ENCODE peak calls at places on chromosomes 16 and 17, in nine cellular contexts. One of them, this sample, is unnamed.
A peak's percentile ranks its signal among the peaks of the same experiment; 100 is the strongest.

GRCh38 chr16:68332411-68333121 is 21.7 kb downstream of the PRMT7 start:
- DNase-seq in NCI-H1105 treated with DMSO at 0.1 percent for 48 hours: no peak
- DNase-seq in NCI-H69: no peak
- DNase-seq in psoas muscle: peak; percentile 19
- DNase-seq in left colon: peak; percentile 28
- DNase-seq in A172: no peak
- DNase-seq in C1 segment of cervical spinal cord: no peak
- DNase-seq in EH: peak; percentile 4
- DNase-seq in ACHN: no peak
- DNase-seq in this sample: no peak

GRCh38 chr17:16962804-16963203 is 9.1 kb downstream of the TNFRSF13B start:
- DNase-seq in A172: peak; percentile 72
- DNase-seq in NCI-H1105 treated with DMSO at 0.1 percent for 48 hours: no peak
- DNase-seq in EH: peak; percentile 41
- DNase-seq in NCI-H69: no peak
- DNase-seq in C1 segment of cervical spinal cord: no peak
- DNase-seq in left colon: no peak
- DNase-seq in psoas muscle: no peak
- DNase-seq in ACHN: peak; percentile 82
- DNase-seq in this sample: peak; percentile 64

GRCh38 chr17:38558751-38559024 is 47.1 kb downstream of the SRCIN1 start:
- DNase-seq in NCI-H1105 treated with DMSO at 0.1 percent for 48 hours: peak; percentile 44
- DNase-seq in C1 segment of cervical spinal cord: no peak
- DNase-seq in ACHN: peak; percentile 47
- DNase-seq in left colon: no peak
- DNase-seq in psoas muscle: no peak
- DNase-seq in A172: no peak
- DNase-seq in NCI-H69: no peak
- DNase-seq in EH: no peak
- DNase-seq in this sample: no peak

GRCh38 chr16:20612551-20613470 is 36.6 kb upstream of the ACSM2B start:
- DNase-seq in NCI-H69: no peak
- DNase-seq in left colon: peak; percentile 30
- DNase-seq in psoas muscle: peak; percentile 21
- DNase-seq in A172: no peak
- DNase-seq in EH: no peak
- DNase-seq in NCI-H1105 treated with DMSO at 0.1 percent for 48 hours: peak; percentile 22
- DNase-seq in C1 segment of cervical spinal cord: peak; percentile 11
- DNase-seq in ACHN: no peak
- DNase-seq in this sample: no peak

GRCh38 chr16:66705790-66706505 is 9.4 kb upstream of the CMTM4 start:
- DNase-seq in EH: peak; percentile 92
- DNase-seq in left colon: peak; percentile 74
- DNase-seq in NCI-H69: no peak
- DNase-seq in NCI-H1105 treated with DMSO at 0.1 percent for 48 hours: no peak
- DNase-seq in C1 segment of cervical spinal cord: no peak
- DNase-seq in psoas muscle: peak; percentile 53
- DNase-seq in ACHN: no peak
- DNase-seq in A172: peak; percentile 76
- DNase-seq in this sample: peak; percentile 90

GRCh38 chr17:29248845-29249244 is 2.2 kb downstream of the CRYBA1 start:
- DNase-seq in psoas muscle: no peak
- DNase-seq in left colon: no peak
- DNase-seq in A172: no peak
- DNase-seq in NCI-H1105 treated with DMSO at 0.1 percent for 48 hours: no peak
- DNase-seq in ACHN: no peak
- DNase-seq in EH: no peak
- DNase-seq in C1 segment of cervical spinal cord: no peak
- DNase-seq in NCI-H69: no peak
- DNase-seq in this sample: no peak

GRCh38 chr16:63461248-63461841 is 1425.1 kb upstream of the CDH8 start:
- DNase-seq in NCI-H69: peak; percentile 73
- DNase-seq in NCI-H1105 treated with DMSO at 0.1 percent for 48 hours: peak; percentile 49
- DNase-seq in A172: peak; percentile 48
- DNase-seq in left colon: peak; percentile 5
- DNase-seq in EH: peak; percentile 38
- DNase-seq in psoas muscle: no peak
- DNase-seq in ACHN: peak; percentile 71
- DNase-seq in C1 segment of cervical spinal cord: no peak
- DNase-seq in this sample: peak; percentile 27

GRCh38 chr17:40956401-40957254 is 10.1 kb downstream of the KRT39 start:
- DNase-seq in NCI-H69: no peak
- DNase-seq in EH: peak; percentile 93
- DNase-seq in left colon: no peak
- DNase-seq in ACHN: no peak
- DNase-seq in A172: peak; percentile 61
- DNase-seq in C1 segment of cervical spinal cord: no peak
- DNase-seq in psoas muscle: no peak
- DNase-seq in NCI-H1105 treated with DMSO at 0.1 percent for 48 hours: no peak
- DNase-seq in this sample: peak; percentile 83

GRCh38 chr16:31833047-31833446 is 40.6 kb upstream of the ZNF267 start:
- DNase-seq in left colon: no peak
- DNase-seq in NCI-H69: no peak
- DNase-seq in A172: no peak
- DNase-seq in ACHN: no peak
- DNase-seq in NCI-H1105 treated with DMSO at 0.1 percent for 48 hours: no peak
- DNase-seq in psoas muscle: no peak
- DNase-seq in EH: no peak
- DNase-seq in C1 segment of cervical spinal cord: no peak
- DNase-seq in this sample: no peak

GRCh38 chr17:40181205-40181604 is 3.9 kb downstream of the RAPGEFL1 start:
- DNase-seq in NCI-H1105 treated with DMSO at 0.1 percent for 48 hours: no peak
- DNase-seq in EH: no peak
- DNase-seq in A172: no peak
- DNase-seq in ACHN: no peak
- DNase-seq in NCI-H69: no peak
- DNase-seq in left colon: peak; percentile 45
- DNase-seq in C1 segment of cervical spinal cord: no peak
- DNase-seq in psoas muscle: no peak
- DNase-seq in this sample: no peak

GRCh38 chr16:31120129-31120528 is 2.7 kb downstream of the KAT8 start:
- DNase-seq in NCI-H1105 treated with DMSO at 0.1 percent for 48 hours: no peak
- DNase-seq in psoas muscle: no peak
- DNase-seq in C1 segment of cervical spinal cord: no peak
- DNase-seq in left colon: no peak
- DNase-seq in ACHN: no peak
- DNase-seq in EH: no peak
- DNase-seq in NCI-H69: no peak
- DNase-seq in A172: no peak
- DNase-seq in this sample: no peak

GRCh38 chr16:3101018-3101840 is 2.1 kb upstream of the ZSCAN10 start:
- DNase-seq in psoas muscle: no peak
- DNase-seq in NCI-H1105 treated with DMSO at 0.1 percent for 48 hours: no peak
- DNase-seq in A172: peak; percentile 20
- DNase-seq in C1 segment of cervical spinal cord: no peak
- DNase-seq in left colon: no peak
- DNase-seq in NCI-H69: peak; percentile 61
- DNase-seq in EH: peak; percentile 42
- DNase-seq in ACHN: peak; percentile 62
- DNase-seq in this sample: no peak

GRCh38 chr17:82926716-82927115 is 86.9 kb upstream of the ZNF750 start:
- DNase-seq in NCI-H69: no peak
- DNase-seq in NCI-H1105 treated with DMSO at 0.1 percent for 48 hours: no peak
- DNase-seq in A172: no peak
- DNase-seq in left colon: no peak
- DNase-seq in C1 segment of cervical spinal cord: no peak
- DNase-seq in EH: no peak
- DNase-seq in psoas muscle: peak; percentile 5
- DNase-seq in ACHN: no peak
- DNase-seq in this sample: no peak

GRCh38 chr17:60720763-60721531 is 43.3 kb downstream of the BCAS3 start:
- DNase-seq in EH: peak; percentile 73
- DNase-seq in NCI-H1105 treated with DMSO at 0.1 percent for 48 hours: peak; percentile 52
- DNase-seq in NCI-H69: peak; percentile 75
- DNase-seq in C1 segment of cervical spinal cord: no peak
- DNase-seq in psoas muscle: no peak
- DNase-seq in ACHN: peak; percentile 70
- DNase-seq in A172: peak; percentile 44
- DNase-seq in left colon: peak; percentile 12
- DNase-seq in this sample: peak; percentile 59

GRCh38 chr17:77723909-77724875 is 234.3 kb upstream of the TNRC6C start:
- DNase-seq in A172: no peak
- DNase-seq in NCI-H69: no peak
- DNase-seq in left colon: no peak
- DNase-seq in EH: no peak
- DNase-seq in ACHN: no peak
- DNase-seq in C1 segment of cervical spinal cord: no peak
- DNase-seq in NCI-H1105 treated with DMSO at 0.1 percent for 48 hours: peak; percentile 74
- DNase-seq in psoas muscle: no peak
- DNase-seq in this sample: no peak

GRCh38 chr17:2233441-2233947 is 70.1 kb downstream of the SMG6 start:
- DNase-seq in NCI-H69: no peak
- DNase-seq in psoas muscle: peak; percentile 38
- DNase-seq in C1 segment of cervical spinal cord: no peak
- DNase-seq in left colon: no peak
- DNase-seq in ACHN: no peak
- DNase-seq in NCI-H1105 treated with DMSO at 0.1 percent for 48 hours: no peak
- DNase-seq in EH: peak; percentile 94
- DNase-seq in A172: peak; percentile 93
- DNase-seq in this sample: peak; percentile 85

GRCh38 chr16:12336158-12336557 is 359.6 kb downstream of the SNX29 start:
- DNase-seq in C1 segment of cervical spinal cord: no peak
- DNase-seq in left colon: no peak
- DNase-seq in NCI-H69: no peak
- DNase-seq in psoas muscle: no peak
- DNase-seq in EH: no peak
- DNase-seq in A172: no peak
- DNase-seq in NCI-H1105 treated with DMSO at 0.1 percent for 48 hours: peak; percentile 35
- DNase-seq in ACHN: no peak
- DNase-seq in this sample: no peak

GRCh38 chr17:39205112-39205526 is 5.0 kb downstream of the RPL19 start:
- DNase-seq in C1 segment of cervical spinal cord: no peak
- DNase-seq in NCI-H69: no peak
- DNase-seq in left colon: no peak
- DNase-seq in psoas muscle: no peak
- DNase-seq in ACHN: no peak
- DNase-seq in NCI-H1105 treated with DMSO at 0.1 percent for 48 hours: no peak
- DNase-seq in A172: no peak
- DNase-seq in EH: no peak
- DNase-seq in this sample: no peak

GRCh38 chr16:17839272-17839671 is 368.5 kb upstream of the XYLT1 start:
- DNase-seq in psoas muscle: no peak
- DNase-seq in NCI-H69: no peak
- DNase-seq in C1 segment of cervical spinal cord: no peak
- DNase-seq in left colon: no peak
- DNase-seq in EH: no peak
- DNase-seq in NCI-H1105 treated with DMSO at 0.1 percent for 48 hours: no peak
- DNase-seq in A172: no peak
- DNase-seq in ACHN: no peak
- DNase-seq in this sample: no peak

GRCh38 chr16:46583036-46583435 is 38.1 kb downstream of the SHCBP1 start:
- DNase-seq in NCI-H1105 treated with DMSO at 0.1 percent for 48 hours: no peak
- DNase-seq in left colon: no peak
- DNase-seq in EH: no peak
- DNase-seq in C1 segment of cervical spinal cord: no peak
- DNase-seq in ACHN: no peak
- DNase-seq in psoas muscle: no peak
- DNase-seq in A172: no peak
- DNase-seq in NCI-H69: no peak
- DNase-seq in this sample: no peak